ENCODE peak calls at places on chromosomes 12 and 14, in four cellular contexts. O is GM12878, C is HepG2, Z is K562. U is an unnamed sample.

GRCh38 chr12:12840500-12840899 is 27.4 kb downstream of the DDX47 start:
- DNase-seq in O (no peak), C (no peak), Z (no peak), U (no peak)

GRCh38 chr12:32777776-32778175 is 22.1 kb upstream of the YARS2 start:
- DNase-seq in O (no peak), C (no peak), Z (no peak), U (no peak)

GRCh38 chr14:54627718-54628345 is 60.9 kb downstream of the SAMD4A start:
- DNase-seq in O (peak; percentile 57), C (no peak), Z (no peak), U (no peak)

GRCh38 chr14:81231540-81231939 is 10.8 kb upstream of the GTF2A1 start:
- DNase-seq in O (no peak), C (peak; percentile 27), Z (no peak), U (no peak)

GRCh38 chr12:4856556-4856955 is 53.1 kb upstream of the KCNA1 start:
- DNase-seq in O (no peak), C (no peak), Z (no peak), U (no peak)

GRCh38 chr12:80222261-80222660 is 122.9 kb downstream of the OTOGL start:
- DNase-seq in O (no peak), C (no peak), Z (no peak), U (no peak)

GRCh38 chr14:50335389-50335788 is 23.3 kb downstream of the DMAC2L start:
- DNase-seq in O (no peak), C (peak; percentile 13), Z (no peak), U (peak; percentile 33)

GRCh38 chr12:53454710-53455109 is 2.8 kb downstream of the PCBP2 start:
- DNase-seq in O (no peak), C (no peak), Z (no peak), U (no peak)

GRCh38 chr14:54356172-54356571 is 40.6 kb upstream of the CDKN3 start:
- DNase-seq in O (no peak), C (peak; percentile 58), Z (no peak), U (no peak)

GRCh38 chr12:31353730-31354708 is 28.1 kb upstream of the SINHCAF start:
- DNase-seq in O (no peak), C (no peak), Z (no peak), U (no peak)

GRCh38 chr14:101878222-101879211 is 85.9 kb upstream of the DYNC1H1 start:
- DNase-seq in O (no peak), C (no peak), Z (no peak), U (no peak)

GRCh38 chr12:93982847-93983315 is 165.5 kb upstream of the PLXNC1 start:
- DNase-seq in O (no peak), C (no peak), Z (no peak), U (no peak)

GRCh38 chr12:108642899-108643654 is 9.4 kb upstream of the SELPLG start:
- DNase-seq in O (no peak), C (no peak), Z (no peak), U (no peak)

GRCh38 chr12:22380029-22380428 is 45.5 kb upstream of the ST8SIA1 start:
- DNase-seq in O (no peak), C (no peak), Z (peak; percentile 8), U (no peak)

GRCh38 chr12:113934060-113934829 is 31.9 kb downstream of the RBM19 start:
- DNase-seq in O (no peak), C (no peak), Z (no peak), U (no peak)

GRCh38 chr12:103647267-103647666 is 60.2 kb downstream of the STAB2 start:
- DNase-seq in O (no peak), C (no peak), Z (no peak), U (no peak)

GRCh38 chr12:89857652-89858274 is 149.1 kb upstream of the ATP2B1 start:
- DNase-seq in O (no peak), C (no peak), Z (no peak), U (no peak)

GRCh38 chr14:86712176-86712575 is 1182.2 kb downstream of the FLRT2 start:
- DNase-seq in O (no peak), C (peak; percentile 10), Z (no peak), U (no peak)

GRCh38 chr12:15700595-15700994 is 88.6 kb downstream of the EPS8 start:
- DNase-seq in O (peak; percentile 46), C (no peak), Z (no peak), U (no peak)

GRCh38 chr12:109203480-109203879 is 87.1 kb downstream of the ACACB start:
- DNase-seq in O (no peak), C (no peak), Z (no peak), U (no peak)

GRCh38 chr14:22829661-22830328 is at the start of gene MRPL52:
- DNase-seq in O (no peak), C (peak; percentile 97), Z (peak; percentile 94), U (peak; percentile 72)

GRCh38 chr14:55572578-55572977 is 7.4 kb upstream of the KTN1 start:
- DNase-seq in O (no peak), C (peak; percentile 72), Z (no peak), U (no peak)

GRCh38 chr14:99271288-99271941 is 582 bp downstream of the BCL11B start:
- DNase-seq in O (no peak), C (no peak), Z (no peak), U (no peak)

GRCh38 chr14:99271951-99272668 is at the start of gene BCL11B:
- DNase-seq in O (peak; percentile 24), C (peak; percentile 84), Z (peak; percentile 29), U (peak; percentile 78)

GRCh38 chr14:99273025-99273723 is 1.2 kb upstream of the BCL11B start:
- DNase-seq in O (no peak), C (peak; percentile 16), Z (no peak), U (peak; percentile 75)

GRCh38 chr14:99273724-99274345 is 1.8 kb upstream of the BCL11B start:
- DNase-seq in O (no peak), C (peak; percentile 14), Z (no peak), U (peak; percentile 50)

DNA sequence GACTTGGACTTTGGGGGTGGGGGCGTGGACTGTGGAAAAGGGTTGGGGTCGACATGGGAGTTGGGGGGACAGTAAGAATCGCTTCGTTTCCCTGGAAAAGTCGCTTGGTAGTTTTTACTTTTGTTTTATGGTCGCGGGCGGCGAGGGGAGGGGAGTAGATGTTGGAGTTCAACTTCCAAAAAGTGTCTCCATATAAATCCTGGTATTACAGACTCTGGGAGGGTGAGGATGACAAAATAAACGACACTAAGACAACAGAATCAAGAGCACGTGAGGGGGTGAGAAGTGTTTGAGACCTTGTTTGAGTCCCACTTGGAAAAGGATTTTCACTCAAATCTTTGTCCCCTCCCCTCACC is 650 bp upstream of the BCL11B start:
- DNase-seq in O (no peak), C (no peak), Z (no peak), U (no peak)
- TF ChIP-seq CREM in O (no peak), C (no peak), Z (no peak), U (no peak)

GRCh38 chr12:78210894-78211302 is 380.2 kb downstream of the NAV3 start:
- DNase-seq in O (no peak), C (no peak), Z (no peak), U (no peak)
- TF ChIP-seq NR2C2 in O (no peak), C (no peak), Z (no peak), U (no peak)

GRCh38 chr12:111164833-111165232 is 204.1 kb downstream of the PHETA1 start:
- DNase-seq in O (no peak), C (no peak), Z (no peak), U (no peak)
- TF ChIP-seq CREM in O (no peak), C (no peak), Z (no peak), U (no peak)

DNA sequence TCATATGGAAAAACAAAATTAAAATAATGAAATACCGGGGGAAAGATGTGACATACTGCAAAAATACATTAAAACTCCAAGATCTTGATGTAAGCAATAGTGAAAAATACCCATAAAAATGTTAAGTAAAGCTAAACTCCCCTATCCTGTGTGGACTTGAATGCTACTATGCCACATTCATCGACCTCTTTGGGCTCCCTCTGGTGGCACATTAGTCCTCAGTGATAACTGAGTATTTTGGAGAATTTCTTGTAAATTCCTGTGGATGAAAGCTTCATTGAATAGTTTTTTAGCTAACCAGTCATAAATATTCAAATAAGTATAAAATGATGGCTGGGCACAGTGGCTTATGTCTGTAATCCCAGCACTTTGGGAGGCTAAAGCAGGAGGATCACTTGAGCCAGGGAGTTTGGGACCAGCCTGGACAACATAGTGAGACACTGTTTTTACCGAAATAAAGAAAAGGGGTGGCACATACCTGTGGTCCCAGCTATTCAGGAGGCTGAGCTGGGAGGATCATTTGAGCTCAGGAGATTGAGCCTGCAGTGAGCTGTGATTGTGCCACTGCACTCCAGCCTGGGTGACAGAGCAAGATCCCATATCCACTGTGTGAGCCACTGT is 42.4 kb upstream of the SGPP1 start:
- DNase-seq in O (no peak), C (peak; percentile 57), Z (no peak), U (no peak)
- TF ChIP-seq NR2C2 in O (no peak), C (no peak), Z (no peak), U (no peak)

DNA sequence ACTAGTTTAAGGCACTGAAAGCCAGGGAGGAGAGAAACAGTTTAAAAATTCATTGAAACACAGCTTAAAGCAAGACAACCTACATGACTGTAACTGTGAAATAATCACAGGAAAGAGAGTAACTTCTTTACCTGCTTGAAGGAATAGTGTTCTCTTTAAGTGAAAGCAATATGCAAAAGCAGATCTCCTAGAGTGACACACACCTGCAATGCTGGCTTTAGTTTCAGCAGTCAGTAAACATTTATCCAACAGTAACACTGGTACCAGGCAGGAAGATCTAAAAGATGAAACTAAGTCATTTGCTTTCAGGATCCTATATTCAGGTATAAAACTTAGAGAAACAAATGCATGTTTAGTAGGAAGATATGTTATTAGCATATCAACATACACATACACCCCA is 85.3 kb upstream of the PPM1H start:
- DNase-seq in O (no peak), C (no peak), Z (no peak), U (no peak)
- TF ChIP-seq CREM in O (no peak), C (no peak), Z (no peak), U (no peak)

DNA sequence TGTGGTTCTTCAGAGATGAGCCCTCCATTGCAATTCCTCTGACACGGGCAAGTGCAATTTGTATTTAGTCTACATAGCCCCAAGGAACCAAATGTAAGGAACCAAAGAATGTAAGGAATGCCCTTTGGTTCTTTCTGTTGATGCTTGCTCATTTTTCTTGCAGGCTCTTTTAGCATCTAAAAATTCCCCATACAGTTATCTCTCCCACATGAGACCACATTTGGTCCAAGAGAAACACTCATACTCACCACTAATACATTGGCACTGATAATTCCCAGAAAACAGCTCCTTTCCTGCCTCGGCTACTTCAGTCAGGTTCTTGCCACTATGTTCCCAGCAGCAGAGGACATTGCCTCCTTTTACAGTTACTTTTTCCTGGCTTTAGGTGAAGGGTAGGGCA is 332.6 kb downstream of the AEBP2 start:
- DNase-seq in O (no peak), C (no peak), Z (no peak), U (no peak)
- TF ChIP-seq NR2C2 in O (no peak), C (no peak), Z (no peak), U (no peak)

GRCh38 chr12:64180951-64181350 is 41.1 kb downstream of the KICS2 start:
- DNase-seq in O (no peak), C (no peak), Z (no peak), U (no peak)

GRCh38 chr12:64177001-64177400 is 45.1 kb downstream of the KICS2 start:
- DNase-seq in O (no peak), C (no peak), Z (no peak), U (no peak)

GRCh38 chr12:64181504-64182291 is 40.4 kb downstream of the KICS2 start:
- DNase-seq in O (no peak), C (peak; percentile 32), Z (no peak), U (peak; percentile 16)

GRCh38 chr12:64175254-64175945 is 46.7 kb downstream of the KICS2 start:
- DNase-seq in O (no peak), C (no peak), Z (peak; percentile 45), U (no peak)

GRCh38 chr12:64178122-64178521 is 44.0 kb downstream of the KICS2 start:
- DNase-seq in O (no peak), C (no peak), Z (no peak), U (no peak)
- TF ChIP-seq CREM in O (no peak), C (no peak), Z (no peak), U (no peak)

GRCh38 chr14:74457511-74457910 is 31.5 kb upstream of the SYNDIG1L start:
- DNase-seq in O (no peak), C (no peak), Z (no peak), U (no peak)
- TF ChIP-seq NR2C2 in O (no peak), C (no peak), Z (no peak), U (no peak)